ENCODE peak calls at places on chromosomes 16 and 17, in seven cellular contexts. One of them, this sample, is unnamed.

GRCh38 chr17:82338858-82339633 is 5.5 kb upstream of the SECTM1 start:
- DNase-seq in A549: peak
- DNase-seq in fibroblast of the aortic adventitia: peak
- DNase-seq in foreskin fibroblast: peak
- DNase-seq in brain microvascular endothelial cell: peak
- DNase-seq in BE2C: no peak
- DNase-seq in cardiac muscle cell: no peak
- DNase-seq in this sample: peak

GRCh38 chr17:70464995-70465394 is 295.7 kb downstream of the KCNJ2 start:
- DNase-seq in brain microvascular endothelial cell: no peak
- DNase-seq in BE2C: no peak
- DNase-seq in fibroblast of the aortic adventitia: no peak
- DNase-seq in A549: no peak
- DNase-seq in cardiac muscle cell: no peak
- DNase-seq in foreskin fibroblast: no peak
- DNase-seq in this sample: no peak

GRCh38 chr17:57111386-57111785 is 26.3 kb downstream of the AKAP1 start:
- DNase-seq in A549: no peak
- DNase-seq in fibroblast of the aortic adventitia: no peak
- DNase-seq in brain microvascular endothelial cell: no peak
- DNase-seq in foreskin fibroblast: no peak
- DNase-seq in cardiac muscle cell: no peak
- DNase-seq in BE2C: no peak
- DNase-seq in this sample: no peak

GRCh38 chr16:20099375-20099774 is 25.7 kb upstream of the GPR139 start:
- DNase-seq in BE2C: no peak
- DNase-seq in brain microvascular endothelial cell: no peak
- DNase-seq in foreskin fibroblast: no peak
- DNase-seq in cardiac muscle cell: no peak
- DNase-seq in fibroblast of the aortic adventitia: no peak
- DNase-seq in A549: no peak
- DNase-seq in this sample: no peak

GRCh38 chr17:197352-197751 is 15.9 kb upstream of the DOC2B start:
- DNase-seq in A549: no peak
- DNase-seq in BE2C: no peak
- DNase-seq in foreskin fibroblast: no peak
- DNase-seq in brain microvascular endothelial cell: no peak
- DNase-seq in fibroblast of the aortic adventitia: no peak
- DNase-seq in cardiac muscle cell: no peak
- DNase-seq in this sample: no peak

GRCh38 chr16:15544405-15544804 is 98.5 kb downstream of the MARF1 start:
- DNase-seq in BE2C: no peak
- DNase-seq in cardiac muscle cell: no peak
- DNase-seq in fibroblast of the aortic adventitia: no peak
- DNase-seq in foreskin fibroblast: no peak
- DNase-seq in brain microvascular endothelial cell: no peak
- DNase-seq in A549: no peak
- DNase-seq in this sample: no peak

GRCh38 chr17:63498621-63499195 is 21.8 kb downstream of the ACE start:
- DNase-seq in A549: no peak
- DNase-seq in BE2C: no peak
- DNase-seq in brain microvascular endothelial cell: no peak
- DNase-seq in cardiac muscle cell: no peak
- DNase-seq in fibroblast of the aortic adventitia: peak
- DNase-seq in foreskin fibroblast: peak
- DNase-seq in this sample: peak

GRCh38 chr17:43952724-43953666 is 745 bp downstream of the PYY start:
- DNase-seq in A549: no peak
- DNase-seq in BE2C: no peak
- DNase-seq in brain microvascular endothelial cell: no peak
- DNase-seq in foreskin fibroblast: no peak
- DNase-seq in cardiac muscle cell: peak
- DNase-seq in fibroblast of the aortic adventitia: no peak
- DNase-seq in this sample: no peak

GRCh38 chr17:81031571-81032550 is 3.1 kb upstream of the BAIAP2 start:
- DNase-seq in brain microvascular endothelial cell: no peak
- DNase-seq in A549: no peak
- DNase-seq in foreskin fibroblast: no peak
- DNase-seq in fibroblast of the aortic adventitia: no peak
- DNase-seq in cardiac muscle cell: no peak
- DNase-seq in BE2C: no peak
- DNase-seq in this sample: no peak

GRCh38 chr17:75635610-75636202 is 2.5 kb downstream of the SMIM5 start:
- DNase-seq in foreskin fibroblast: no peak
- DNase-seq in A549: no peak
- DNase-seq in fibroblast of the aortic adventitia: no peak
- DNase-seq in cardiac muscle cell: no peak
- DNase-seq in brain microvascular endothelial cell: no peak
- DNase-seq in BE2C: peak
- DNase-seq in this sample: no peak

DNA sequence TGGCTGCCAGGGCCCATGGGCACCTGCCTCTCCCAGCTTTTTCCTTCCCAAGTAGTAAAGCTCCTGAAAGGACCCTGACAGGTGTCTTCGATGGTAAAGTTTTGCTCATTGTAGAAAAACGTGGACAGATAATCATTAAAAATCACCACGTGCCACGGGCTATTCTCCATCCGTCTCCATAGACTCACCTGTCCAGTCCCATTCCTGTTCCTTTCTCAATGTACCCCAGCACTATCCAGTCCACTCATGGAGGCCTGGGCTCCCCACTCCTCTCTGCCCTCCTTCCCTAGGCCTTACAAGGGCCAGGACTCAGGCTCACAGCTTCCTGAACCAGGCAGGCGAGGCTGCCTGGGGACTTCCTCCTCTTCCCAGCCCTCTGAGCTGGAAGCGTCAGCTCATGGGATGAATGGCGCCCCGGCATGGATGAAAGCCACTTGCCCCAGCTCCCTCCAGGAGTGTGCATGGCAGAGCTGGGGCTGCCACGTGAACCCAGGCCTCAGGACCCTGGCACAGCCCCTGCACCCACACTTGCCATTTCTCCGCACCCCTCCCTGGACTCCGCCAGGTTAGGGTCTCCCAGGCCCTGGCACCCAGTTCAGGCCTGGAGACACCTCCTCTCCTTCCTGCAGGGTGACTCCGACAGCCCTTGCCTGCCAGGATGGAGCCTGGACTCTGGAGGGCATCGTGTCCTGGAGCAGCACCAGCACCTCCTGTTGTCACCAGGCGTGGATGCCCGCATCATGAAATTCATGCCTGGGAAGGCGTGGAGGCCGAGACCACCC is 8.8 kb downstream of the CTRB1 start:
- DNase-seq in BE2C: no peak
- DNase-seq in fibroblast of the aortic adventitia: no peak
- DNase-seq in foreskin fibroblast: no peak
- DNase-seq in brain microvascular endothelial cell: no peak
- DNase-seq in cardiac muscle cell: no peak
- DNase-seq in A549: no peak
- DNase-seq in this sample: no peak
- TF ChIP-seq CTCF in BE2C: no peak
- TF ChIP-seq CTCF in fibroblast of the aortic adventitia: no peak
- TF ChIP-seq CTCF in foreskin fibroblast: no peak
- TF ChIP-seq CTCF in brain microvascular endothelial cell: no peak
- TF ChIP-seq CTCF in cardiac muscle cell: no peak
- TF ChIP-seq CTCF in A549: no peak
- TF ChIP-seq CTCF in this sample: no peak

GRCh38 chr17:66491665-66492064 is 189.3 kb downstream of the PRKCA start:
- DNase-seq in cardiac muscle cell: no peak
- DNase-seq in fibroblast of the aortic adventitia: peak
- DNase-seq in foreskin fibroblast: no peak
- DNase-seq in BE2C: no peak
- DNase-seq in brain microvascular endothelial cell: no peak
- DNase-seq in A549: no peak
- DNase-seq in this sample: no peak
- H3K4me3 ChIP-seq in cardiac muscle cell: no peak
- H3K4me3 ChIP-seq in fibroblast of the aortic adventitia: no peak
- H3K4me3 ChIP-seq in foreskin fibroblast: no peak
- H3K4me3 ChIP-seq in BE2C: no peak
- H3K4me3 ChIP-seq in brain microvascular endothelial cell: no peak
- H3K4me3 ChIP-seq in A549: no peak
- H3K4me3 ChIP-seq in this sample: no peak

GRCh38 chr17:7234100-7235012 is at the start of gene DVL2:
- DNase-seq in brain microvascular endothelial cell: peak
- DNase-seq in foreskin fibroblast: peak
- DNase-seq in BE2C: peak
- DNase-seq in A549: peak
- DNase-seq in fibroblast of the aortic adventitia: peak
- DNase-seq in cardiac muscle cell: peak
- DNase-seq in this sample: peak
- TF ChIP-seq CTCF in brain microvascular endothelial cell: no peak
- TF ChIP-seq CTCF in foreskin fibroblast: no peak
- TF ChIP-seq CTCF in BE2C: no peak
- TF ChIP-seq CTCF in A549: no peak
- TF ChIP-seq CTCF in fibroblast of the aortic adventitia: no peak
- TF ChIP-seq CTCF in cardiac muscle cell: no peak
- TF ChIP-seq CTCF in this sample: no peak

GRCh38 chr16:27403601-27403992 is 1.6 kb downstream of the IL21R start:
- DNase-seq in foreskin fibroblast: no peak
- DNase-seq in fibroblast of the aortic adventitia: no peak
- DNase-seq in A549: no peak
- DNase-seq in cardiac muscle cell: no peak
- DNase-seq in BE2C: no peak
- DNase-seq in brain microvascular endothelial cell: no peak
- DNase-seq in this sample: no peak

GRCh38 chr16:27402569-27402963 is 592 bp downstream of the IL21R start:
- DNase-seq in A549: no peak
- DNase-seq in fibroblast of the aortic adventitia: no peak
- DNase-seq in foreskin fibroblast: no peak
- DNase-seq in BE2C: no peak
- DNase-seq in cardiac muscle cell: no peak
- DNase-seq in brain microvascular endothelial cell: no peak
- DNase-seq in this sample: no peak

GRCh38 chr16:27402964-27403600 is 1.1 kb downstream of the IL21R start:
- DNase-seq in cardiac muscle cell: no peak
- DNase-seq in brain microvascular endothelial cell: no peak
- DNase-seq in BE2C: no peak
- DNase-seq in foreskin fibroblast: no peak
- DNase-seq in fibroblast of the aortic adventitia: no peak
- DNase-seq in A549: no peak
- DNase-seq in this sample: peak

GRCh38 chr16:27400751-27401620 is 988 bp upstream of the IL21R start:
- DNase-seq in fibroblast of the aortic adventitia: peak
- DNase-seq in cardiac muscle cell: no peak
- DNase-seq in BE2C: no peak
- DNase-seq in brain microvascular endothelial cell: peak
- DNase-seq in A549: no peak
- DNase-seq in foreskin fibroblast: peak
- DNase-seq in this sample: peak

GRCh38 chr16:27401768-27402568 is at the start of gene IL21R:
- DNase-seq in A549: no peak
- DNase-seq in fibroblast of the aortic adventitia: peak
- DNase-seq in brain microvascular endothelial cell: peak
- DNase-seq in foreskin fibroblast: peak
- DNase-seq in BE2C: no peak
- DNase-seq in cardiac muscle cell: no peak
- DNase-seq in this sample: peak
- H3K4me3 ChIP-seq in A549: no peak
- H3K4me3 ChIP-seq in fibroblast of the aortic adventitia: no peak
- H3K4me3 ChIP-seq in brain microvascular endothelial cell: no peak
- H3K4me3 ChIP-seq in foreskin fibroblast: no peak
- H3K4me3 ChIP-seq in BE2C: no peak
- H3K4me3 ChIP-seq in cardiac muscle cell: no peak
- H3K4me3 ChIP-seq in this sample: no peak

GRCh38 chr17:40443988-40444899 is 994 bp downstream of the IGFBP4 start:
- DNase-seq in foreskin fibroblast: no peak
- DNase-seq in BE2C: peak
- DNase-seq in fibroblast of the aortic adventitia: peak
- DNase-seq in brain microvascular endothelial cell: no peak
- DNase-seq in cardiac muscle cell: no peak
- DNase-seq in A549: no peak
- DNase-seq in this sample: no peak
- TF ChIP-seq CTCF in foreskin fibroblast: no peak
- TF ChIP-seq CTCF in BE2C: no peak
- TF ChIP-seq CTCF in fibroblast of the aortic adventitia: no peak
- TF ChIP-seq CTCF in brain microvascular endothelial cell: no peak
- TF ChIP-seq CTCF in cardiac muscle cell: no peak
- TF ChIP-seq CTCF in A549: no peak
- TF ChIP-seq CTCF in this sample: no peak

GRCh38 chr16:54455021-54455725 is 168.6 kb upstream of the IRX3 start:
- DNase-seq in fibroblast of the aortic adventitia: no peak
- DNase-seq in A549: no peak
- DNase-seq in cardiac muscle cell: no peak
- DNase-seq in foreskin fibroblast: no peak
- DNase-seq in BE2C: no peak
- DNase-seq in brain microvascular endothelial cell: no peak
- DNase-seq in this sample: no peak
- H3K4me3 ChIP-seq in fibroblast of the aortic adventitia: no peak
- H3K4me3 ChIP-seq in A549: no peak
- H3K4me3 ChIP-seq in cardiac muscle cell: no peak
- H3K4me3 ChIP-seq in foreskin fibroblast: no peak
- H3K4me3 ChIP-seq in BE2C: no peak
- H3K4me3 ChIP-seq in brain microvascular endothelial cell: no peak
- H3K4me3 ChIP-seq in this sample: no peak

DNA sequence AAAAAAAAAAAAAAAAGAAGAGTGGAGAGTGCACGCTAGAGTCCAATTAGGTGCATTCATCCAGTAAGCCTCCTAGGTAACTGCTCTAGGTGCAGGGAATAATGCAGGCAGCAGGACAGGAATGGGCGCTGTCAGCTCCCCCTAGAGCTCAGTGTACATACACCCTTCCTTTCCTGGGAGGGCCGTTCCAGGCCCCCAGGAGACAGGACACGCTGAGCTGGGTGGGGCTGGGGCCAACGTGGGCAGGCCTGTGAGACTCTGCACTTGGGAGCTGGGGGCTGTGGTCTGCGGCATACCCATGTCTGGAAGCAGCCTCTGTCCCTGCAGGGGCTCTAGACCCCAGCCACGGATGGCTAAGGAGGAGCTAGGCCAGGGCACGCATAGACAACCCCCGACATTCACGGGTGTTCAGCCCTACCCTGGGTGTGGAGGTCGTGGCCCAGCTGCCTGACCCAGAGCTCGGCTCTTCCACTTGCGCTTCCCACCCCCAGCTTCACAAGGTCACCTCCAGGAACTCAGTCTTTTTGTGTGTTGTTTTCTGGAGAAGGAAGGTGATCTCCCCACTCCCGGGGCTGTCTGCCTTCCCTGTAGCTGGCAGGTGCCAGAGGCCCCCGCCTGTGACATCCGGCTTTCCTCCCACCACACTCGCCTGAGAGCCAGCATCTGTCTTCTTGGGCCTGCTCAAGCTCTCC is 985 bp upstream of the ANTKMT start:
- DNase-seq in brain microvascular endothelial cell: no peak
- DNase-seq in A549: peak
- DNase-seq in fibroblast of the aortic adventitia: no peak
- DNase-seq in BE2C: peak
- DNase-seq in cardiac muscle cell: no peak
- DNase-seq in foreskin fibroblast: no peak
- DNase-seq in this sample: no peak
- TF ChIP-seq CTCF in brain microvascular endothelial cell: peak
- TF ChIP-seq CTCF in A549: peak
- TF ChIP-seq CTCF in fibroblast of the aortic adventitia: peak
- TF ChIP-seq CTCF in BE2C: peak
- TF ChIP-seq CTCF in cardiac muscle cell: peak
- TF ChIP-seq CTCF in foreskin fibroblast: no peak
- TF ChIP-seq CTCF in this sample: peak

GRCh38 chr16:24943471-24943870 is 71.7 kb downstream of the ARHGAP17 start:
- DNase-seq in BE2C: no peak
- DNase-seq in A549: no peak
- DNase-seq in brain microvascular endothelial cell: no peak
- DNase-seq in fibroblast of the aortic adventitia: no peak
- DNase-seq in cardiac muscle cell: no peak
- DNase-seq in foreskin fibroblast: no peak
- DNase-seq in this sample: no peak
- H3K4me3 ChIP-seq in BE2C: no peak
- H3K4me3 ChIP-seq in A549: no peak
- H3K4me3 ChIP-seq in brain microvascular endothelial cell: no peak
- H3K4me3 ChIP-seq in fibroblast of the aortic adventitia: no peak
- H3K4me3 ChIP-seq in cardiac muscle cell: no peak
- H3K4me3 ChIP-seq in foreskin fibroblast: no peak
- H3K4me3 ChIP-seq in this sample: no peak

This sample was measured in astrocyte of the spinal cord.